ENCODE peak calls at places on chromosomes 2 and 18, in four cellular contexts. Y is CD8-positive, alpha-beta T cell; W is gastrocnemius medialis; F is IMR-90. U is an unnamed sample. For H3K4me1, the result is how much of the 10 kb centered on the place peaks cover.

GRCh38 chr2:73133566-73134227 is 20.9 kb upstream of the RAB11FIP5 start:
- DNase-seq in Y (no peak), W (no peak), F (no peak), U (no peak)

GRCh38 chr2:144430722-144431163 is 89.2 kb downstream of the ZEB2 start:
- DNase-seq in Y (no peak), W (no peak), F (peak), U (no peak)

GRCh38 chr2:143807192-143807591 is 678.0 kb downstream of the ARHGAP15 start:
- DNase-seq in Y (no peak), W (no peak), F (peak), U (no peak)

GRCh38 chr18:50115095-50115494 is 79.9 kb downstream of the MYO5B start:
- DNase-seq in Y (no peak), W (no peak), F (no peak), U (no peak)

GRCh38 chr2:128413014-128413717 is 94.5 kb upstream of the HS6ST1 start:
- DNase-seq in Y (no peak), W (no peak), F (no peak), U (peak)

GRCh38 chr2:234754126-234754525 is 197.7 kb upstream of the SH3BP4 start:
- DNase-seq in Y (no peak), W (no peak), F (peak), U (no peak)

GRCh38 chr2:118982039-118982438 is 40.0 kb downstream of the MARCO start:
- DNase-seq in Y (no peak), W (no peak), F (no peak), U (no peak)

GRCh38 chr2:10064932-10065682 is 15.1 kb downstream of the CYS1 start:
- DNase-seq in Y (no peak), W (no peak), F (no peak), U (no peak)

GRCh38 chr2:60565472-60565871 is 12.0 kb upstream of the BCL11A start:
- DNase-seq in Y (no peak), W (no peak), F (peak), U (peak)

GRCh38 chr2:196278491-196278911 is 107.1 kb upstream of the STK17B start:
- DNase-seq in Y (no peak), W (no peak), F (peak), U (no peak)

GRCh38 chr2:239775623-239776440 is 249.3 kb downstream of the NDUFA10 start:
- DNase-seq in Y (no peak), W (no peak), F (no peak), U (peak)

GRCh38 chr2:168920504-168921157 is 19.5 kb downstream of the G6PC2 start:
- DNase-seq in Y (no peak), W (no peak), F (peak), U (no peak)

GRCh38 chr2:214504599-214505376 is 93.9 kb downstream of the VWC2L start:
- DNase-seq in Y (no peak), W (no peak), F (no peak), U (no peak)

GRCh38 chr2:203887680-203888079 is 20.1 kb downstream of the CTLA4 start:
- DNase-seq in Y (no peak), W (no peak), F (no peak), U (no peak)

GRCh38 chr18:59484796-59485328 is 125.8 kb upstream of the LMAN1 start:
- DNase-seq in Y (no peak), W (no peak), F (peak), U (no peak)

GRCh38 chr2:237900891-237901831 is 41.7 kb downstream of the RAMP1 start:
- DNase-seq in Y (no peak), W (no peak), F (no peak), U (peak)

GRCh38 chr18:67117804-67118203 is 398.7 kb downstream of the DSEL start:
- DNase-seq in Y (no peak), W (no peak), F (no peak), U (no peak)

GRCh38 chr2:60554649-60555065 is 1.2 kb upstream of the BCL11A start:
- DNase-seq in Y (no peak), W (no peak), F (no peak), U (no peak)

GRCh38 chr2:148645925-148646559 is 1.5 kb downstream of the EPC2 start:
- DNase-seq in Y (peak), W (peak), F (peak), U (no peak)

GRCh38 chr2:159380676-159381239 is 94.3 kb upstream of the WDSUB1 start:
- DNase-seq in Y (no peak), W (no peak), F (no peak), U (no peak)

GRCh38 chr2:160224060-160224459 is 24.0 kb upstream of the ITGB6 start:
- DNase-seq in Y (no peak), W (peak), F (peak), U (no peak)

GRCh38 chr2:74373189-74373588 is 6.9 kb downstream of the DCTN1 start:
- DNase-seq in Y (no peak), W (peak), F (no peak), U (peak)

GRCh38 chr18:6039055-6039454 is 143.7 kb upstream of the TMEM200C start:
- DNase-seq in Y (no peak), W (no peak), F (peak), U (no peak)

GRCh38 chr18:6044319-6044718 is 149.0 kb upstream of the TMEM200C start:
- DNase-seq in Y (no peak), W (no peak), F (no peak), U (no peak)

DNA sequence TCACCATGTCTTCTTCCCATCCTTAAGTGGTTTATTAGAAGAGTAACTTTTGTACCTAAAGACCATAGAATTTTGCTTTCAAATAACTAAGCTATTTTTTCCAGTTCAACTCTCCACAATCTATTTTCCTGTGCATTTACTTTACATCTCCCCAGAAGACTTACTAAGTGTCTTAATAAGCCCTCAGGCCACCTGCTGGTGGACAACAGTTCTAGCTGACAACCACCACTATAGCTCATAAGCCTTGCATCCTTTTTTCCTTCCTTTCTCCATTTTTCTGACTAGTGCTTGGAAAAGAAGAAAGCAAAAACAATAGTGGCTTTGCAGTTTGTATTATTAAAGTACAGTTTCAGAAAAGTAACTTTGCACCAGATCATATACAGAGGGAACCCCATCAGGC is 149.5 kb upstream of the TMEM200C start:
- DNase-seq in Y (no peak), W (no peak), F (peak), U (no peak)
- TF ChIP-seq CTCF in Y (no peak), W (no peak), F (peak), U (no peak)

GRCh38 chr2:101805146-101806088 is 107.9 kb downstream of the MAP4K4 start:
- DNase-seq in Y (no peak), W (no peak), F (peak), U (no peak)

GRCh38 chr2:101809656-101810055 is 112.1 kb downstream of the MAP4K4 start:
- DNase-seq in Y (no peak), W (no peak), F (peak), U (no peak)

GRCh38 chr2:101806123-101806522 is 108.6 kb downstream of the MAP4K4 start:
- DNase-seq in Y (no peak), W (no peak), F (peak), U (no peak)

GRCh38 chr2:101807242-101807641 is 109.7 kb downstream of the MAP4K4 start:
- DNase-seq in Y (no peak), W (no peak), F (no peak), U (no peak)

DNA sequence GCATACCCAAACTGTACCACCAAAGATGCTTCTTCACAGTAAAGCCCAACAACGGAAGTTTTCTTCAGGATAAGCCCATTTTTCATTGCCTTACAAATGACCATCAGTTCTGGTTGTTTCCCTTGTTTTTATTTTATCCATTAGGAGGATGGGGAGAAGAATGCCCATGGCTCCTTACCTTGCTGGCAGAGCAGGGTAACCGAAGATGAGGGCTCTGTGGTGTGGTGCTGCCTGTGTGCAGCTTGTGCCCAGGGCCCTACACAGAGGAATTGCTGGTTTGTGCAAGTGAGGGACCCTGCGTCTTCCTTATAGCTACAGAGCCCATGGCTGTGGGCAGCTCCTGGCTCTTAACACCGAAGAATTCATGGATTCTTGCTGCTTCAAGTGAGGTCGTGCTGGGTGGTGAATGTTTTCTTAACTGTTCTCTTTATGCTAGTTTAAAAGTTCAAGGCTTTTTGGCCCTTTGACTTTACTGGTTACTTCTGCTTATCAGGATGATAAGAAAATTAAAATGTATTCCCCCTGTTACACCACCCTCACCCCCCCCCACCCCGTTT is 110.6 kb downstream of the MAP4K4 start:
- DNase-seq in Y (no peak), W (no peak), F (no peak), U (no peak)
- H3K4me1 ChIP-seq in Y (under half), W (under half), F (under half), U (under half)

DNA sequence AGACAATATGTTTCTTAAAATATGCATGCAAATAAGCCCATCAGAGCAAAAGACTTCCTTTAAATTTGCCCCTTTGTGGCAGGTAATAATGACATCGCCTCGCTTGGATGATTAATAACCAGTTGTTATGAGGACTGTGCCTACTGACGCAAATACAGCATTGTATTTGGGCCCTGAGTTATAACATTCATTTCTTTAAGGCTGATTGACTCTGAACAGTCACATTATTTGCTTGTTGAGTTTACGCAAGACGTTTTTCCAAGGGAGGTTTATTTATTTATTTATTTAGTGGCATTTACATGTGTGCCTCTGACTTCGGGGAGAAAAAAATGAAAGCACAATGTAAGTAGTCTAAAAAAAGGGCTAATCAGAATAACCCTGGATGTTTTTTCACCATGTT is 88.3 kb downstream of the SLC8A1 start:
- DNase-seq in Y (no peak), W (no peak), F (peak), U (no peak)
- H3K4me3 ChIP-seq in Y (no peak), W (peak), F (peak), U (no peak)

DNA sequence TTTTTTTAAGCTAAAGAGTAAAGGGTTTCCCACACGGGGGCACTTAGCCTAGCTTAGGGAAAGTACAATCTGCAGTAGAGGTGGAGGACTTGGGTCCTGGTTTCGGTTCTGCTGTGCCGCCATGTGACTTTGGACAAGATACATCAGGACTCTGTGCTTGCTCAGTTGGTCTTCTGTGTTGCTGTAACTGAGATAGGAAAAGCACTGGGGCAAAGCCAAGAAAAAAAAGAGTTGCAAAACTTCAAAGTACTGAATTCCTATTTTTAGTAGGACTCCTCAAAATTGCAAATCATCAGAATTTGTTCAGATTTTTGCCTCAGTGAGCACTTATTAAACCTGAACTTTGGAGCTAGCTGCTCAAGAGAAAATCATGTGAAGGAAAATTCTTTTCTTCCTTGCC is 96.3 kb upstream of the STON1 start:
- DNase-seq in Y (no peak), W (no peak), F (no peak), U (no peak)
- TF ChIP-seq CTCF in Y (no peak), W (no peak), F (no peak), U (no peak)

GRCh38 chr2:177328056-177328455 is 63.5 kb upstream of the NFE2L2 start:
- DNase-seq in Y (no peak), W (no peak), F (peak), U (no peak)
- H3K4me1 ChIP-seq in Y (under half), W (under half), F (under half), U (under half)

GRCh38 chr2:223114170-223114569 is 62.2 kb downstream of the KCNE4 start:
- DNase-seq in Y (no peak), W (no peak), F (no peak), U (no peak)
- H3K4me3 ChIP-seq in Y (no peak), W (no peak), F (no peak), U (no peak)